ENCODE peak calls at places on chromosomes 1 and 21, in six cellular contexts. One of them, this sample, is unnamed.

GRCh38 chr1:117559985-117560384 is 45.9 kb upstream of the TENT5C start:
- DNase-seq in spleen: no peak
- DNase-seq in brain microvascular endothelial cell: no peak
- DNase-seq in prostate gland: no peak
- DNase-seq in Panc1: no peak
- DNase-seq in uterus: no peak
- DNase-seq in this sample: no peak

GRCh38 chr21:43827015-43827611 is 37.7 kb downstream of the RRP1 start:
- DNase-seq in brain microvascular endothelial cell: peak; percentile 78
- DNase-seq in spleen: peak; percentile 67
- DNase-seq in prostate gland: no peak
- DNase-seq in Panc1: no peak
- DNase-seq in uterus: no peak
- DNase-seq in this sample: no peak

GRCh38 chr1:32014937-32015363 is 1.3 kb downstream of the KHDRBS1 start:
- DNase-seq in uterus: no peak
- DNase-seq in prostate gland: no peak
- DNase-seq in Panc1: no peak
- DNase-seq in spleen: no peak
- DNase-seq in brain microvascular endothelial cell: no peak
- DNase-seq in this sample: no peak

GRCh38 chr1:54391450-54392071 is 14.6 kb downstream of the SSBP3 start:
- DNase-seq in Panc1: no peak
- DNase-seq in uterus: no peak
- DNase-seq in brain microvascular endothelial cell: no peak
- DNase-seq in prostate gland: no peak
- DNase-seq in spleen: no peak
- DNase-seq in this sample: no peak

GRCh38 chr1:185652348-185652747 is 81.8 kb upstream of the HMCN1 start:
- DNase-seq in prostate gland: no peak
- DNase-seq in brain microvascular endothelial cell: no peak
- DNase-seq in uterus: no peak
- DNase-seq in Panc1: no peak
- DNase-seq in spleen: no peak
- DNase-seq in this sample: no peak

GRCh38 chr1:59892836-59893811 is 33.4 kb downstream of the CYP2J2 start:
- DNase-seq in Panc1: no peak
- DNase-seq in prostate gland: no peak
- DNase-seq in brain microvascular endothelial cell: no peak
- DNase-seq in uterus: no peak
- DNase-seq in spleen: no peak
- DNase-seq in this sample: no peak

GRCh38 chr1:227451954-227452353 is 111.4 kb upstream of the ZNF678 start:
- DNase-seq in brain microvascular endothelial cell: no peak
- DNase-seq in uterus: no peak
- DNase-seq in Panc1: no peak
- DNase-seq in prostate gland: no peak
- DNase-seq in spleen: no peak
- DNase-seq in this sample: no peak

GRCh38 chr1:67639336-67639735 is 45.7 kb upstream of the GADD45A start:
- DNase-seq in uterus: no peak
- DNase-seq in spleen: no peak
- DNase-seq in Panc1: no peak
- DNase-seq in prostate gland: no peak
- DNase-seq in brain microvascular endothelial cell: no peak
- DNase-seq in this sample: no peak

GRCh38 chr1:113901171-113901570 is 3.4 kb downstream of the AP4B1 start:
- DNase-seq in uterus: no peak
- DNase-seq in Panc1: no peak
- DNase-seq in brain microvascular endothelial cell: no peak
- DNase-seq in spleen: no peak
- DNase-seq in prostate gland: no peak
- DNase-seq in this sample: no peak

GRCh38 chr1:38551908-38552307 is 307.7 kb downstream of the RRAGC start:
- DNase-seq in brain microvascular endothelial cell: no peak
- DNase-seq in uterus: no peak
- DNase-seq in spleen: no peak
- DNase-seq in prostate gland: no peak
- DNase-seq in Panc1: no peak
- DNase-seq in this sample: no peak

GRCh38 chr1:39654291-39654690 is 14.8 kb upstream of the HEYL start:
- DNase-seq in prostate gland: no peak
- DNase-seq in Panc1: no peak
- DNase-seq in brain microvascular endothelial cell: no peak
- DNase-seq in uterus: no peak
- DNase-seq in spleen: no peak
- DNase-seq in this sample: no peak

GRCh38 chr21:30616125-30616524 is at the start of gene KRTAP20-1:
- DNase-seq in brain microvascular endothelial cell: no peak
- DNase-seq in Panc1: no peak
- DNase-seq in uterus: no peak
- DNase-seq in prostate gland: no peak
- DNase-seq in spleen: no peak
- DNase-seq in this sample: no peak

GRCh38 chr1:224168859-224169380 is 14.1 kb upstream of the DEGS1 start:
- DNase-seq in prostate gland: no peak
- DNase-seq in Panc1: no peak
- DNase-seq in brain microvascular endothelial cell: peak; percentile 91
- DNase-seq in uterus: peak; percentile 31
- DNase-seq in spleen: no peak
- DNase-seq in this sample: no peak

GRCh38 chr1:14486401-14487110 is 111.9 kb upstream of the KAZN start:
- DNase-seq in spleen: no peak
- DNase-seq in Panc1: no peak
- DNase-seq in prostate gland: no peak
- DNase-seq in brain microvascular endothelial cell: peak; percentile 6
- DNase-seq in uterus: no peak
- DNase-seq in this sample: peak; percentile 59

GRCh38 chr1:54118704-54119103 is 34.1 kb downstream of the CDCP2 start:
- DNase-seq in Panc1: no peak
- DNase-seq in prostate gland: no peak
- DNase-seq in uterus: no peak
- DNase-seq in brain microvascular endothelial cell: peak; percentile 89
- DNase-seq in spleen: peak; percentile 37
- DNase-seq in this sample: no peak

GRCh38 chr1:115118086-115118485 is 28.8 kb upstream of the TSPAN2 start:
- DNase-seq in Panc1: no peak
- DNase-seq in prostate gland: no peak
- DNase-seq in brain microvascular endothelial cell: no peak
- DNase-seq in spleen: no peak
- DNase-seq in uterus: no peak
- DNase-seq in this sample: no peak

GRCh38 chr1:101247404-101248287 is 10.8 kb downstream of the S1PR1 start:
- DNase-seq in brain microvascular endothelial cell: no peak
- DNase-seq in Panc1: no peak
- DNase-seq in spleen: no peak
- DNase-seq in prostate gland: no peak
- DNase-seq in uterus: no peak
- DNase-seq in this sample: no peak

GRCh38 chr21:43585924-43586411 is 73.3 kb downstream of the HSF2BP start:
- DNase-seq in brain microvascular endothelial cell: peak; percentile 99
- DNase-seq in uterus: peak; percentile 81
- DNase-seq in Panc1: peak; percentile 88
- DNase-seq in spleen: no peak
- DNase-seq in prostate gland: peak; percentile 95
- DNase-seq in this sample: peak; percentile 48

GRCh38 chr1:87955038-87955437 is 626.4 kb downstream of the LMO4 start:
- DNase-seq in uterus: no peak
- DNase-seq in brain microvascular endothelial cell: no peak
- DNase-seq in Panc1: no peak
- DNase-seq in spleen: no peak
- DNase-seq in prostate gland: no peak
- DNase-seq in this sample: no peak

GRCh38 chr1:33515112-33515511 is 42.7 kb downstream of the ZSCAN20 start:
- DNase-seq in Panc1: no peak
- DNase-seq in uterus: no peak
- DNase-seq in spleen: no peak
- DNase-seq in brain microvascular endothelial cell: no peak
- DNase-seq in prostate gland: no peak
- DNase-seq in this sample: no peak

GRCh38 chr1:159930634-159931033 is 5.3 kb upstream of the TAGLN2 start:
- DNase-seq in spleen: peak; percentile 65
- DNase-seq in prostate gland: no peak
- DNase-seq in brain microvascular endothelial cell: no peak
- DNase-seq in uterus: no peak
- DNase-seq in Panc1: no peak
- DNase-seq in this sample: no peak

GRCh38 chr1:243273945-243274344 is 18.1 kb downstream of the SDCCAG8 start:
- DNase-seq in prostate gland: no peak
- DNase-seq in uterus: no peak
- DNase-seq in brain microvascular endothelial cell: no peak
- DNase-seq in Panc1: no peak
- DNase-seq in spleen: no peak
- DNase-seq in this sample: no peak

GRCh38 chr1:207393610-207394009 is 60.5 kb upstream of the CR2 start:
- DNase-seq in spleen: no peak
- DNase-seq in brain microvascular endothelial cell: peak; percentile 95
- DNase-seq in uterus: no peak
- DNase-seq in prostate gland: peak; percentile 8
- DNase-seq in Panc1: peak; percentile 27
- DNase-seq in this sample: no peak

GRCh38 chr1:197181982-197182381 is 35.5 kb upstream of the ASPM start:
- DNase-seq in prostate gland: no peak
- DNase-seq in spleen: no peak
- DNase-seq in brain microvascular endothelial cell: no peak
- DNase-seq in Panc1: no peak
- DNase-seq in uterus: no peak
- DNase-seq in this sample: no peak

GRCh38 chr1:191320062-191320461 is 838.2 kb upstream of the RGS18 start:
- DNase-seq in prostate gland: no peak
- DNase-seq in spleen: no peak
- DNase-seq in Panc1: no peak
- DNase-seq in uterus: no peak
- DNase-seq in brain microvascular endothelial cell: no peak
- DNase-seq in this sample: no peak

GRCh38 chr1:235450886-235451457 is 53.3 kb downstream of the B3GALNT2 start:
- DNase-seq in uterus: no peak
- DNase-seq in spleen: no peak
- DNase-seq in Panc1: no peak
- DNase-seq in prostate gland: no peak
- DNase-seq in brain microvascular endothelial cell: no peak
- DNase-seq in this sample: no peak
- H3K27ac ChIP-seq in uterus: no peak overlapping the region
- H3K27ac ChIP-seq in spleen: no peak overlapping the region
- H3K27ac ChIP-seq in Panc1: no peak overlapping the region
- H3K27ac ChIP-seq in prostate gland: no peak overlapping the region
- H3K27ac ChIP-seq in brain microvascular endothelial cell: no peak overlapping the region
- H3K27ac ChIP-seq in this sample: no peak overlapping the region

GRCh38 chr1:41416552-41417334 is 55.5 kb downstream of the FOXO6 start:
- DNase-seq in uterus: peak; percentile 61
- DNase-seq in Panc1: peak; percentile 61
- DNase-seq in brain microvascular endothelial cell: peak; percentile 51
- DNase-seq in spleen: peak; percentile 87
- DNase-seq in prostate gland: peak; percentile 44
- DNase-seq in this sample: peak; percentile 47

GRCh38 chr1:41417746-41418145 is 56.5 kb downstream of the FOXO6 start:
- DNase-seq in brain microvascular endothelial cell: no peak
- DNase-seq in uterus: no peak
- DNase-seq in prostate gland: no peak
- DNase-seq in Panc1: no peak
- DNase-seq in spleen: no peak
- DNase-seq in this sample: no peak

GRCh38 chr1:41418868-41419583 is 57.8 kb downstream of the FOXO6 start:
- DNase-seq in uterus: peak; percentile 68
- DNase-seq in spleen: peak; percentile 81
- DNase-seq in brain microvascular endothelial cell: peak; percentile 79
- DNase-seq in prostate gland: peak; percentile 91
- DNase-seq in Panc1: peak; percentile 53
- DNase-seq in this sample: no peak

GRCh38 chr1:41416081-41416480 is 54.8 kb downstream of the FOXO6 start:
- DNase-seq in Panc1: no peak
- DNase-seq in uterus: no peak
- DNase-seq in brain microvascular endothelial cell: no peak
- DNase-seq in prostate gland: no peak
- DNase-seq in spleen: no peak
- DNase-seq in this sample: no peak

DNA sequence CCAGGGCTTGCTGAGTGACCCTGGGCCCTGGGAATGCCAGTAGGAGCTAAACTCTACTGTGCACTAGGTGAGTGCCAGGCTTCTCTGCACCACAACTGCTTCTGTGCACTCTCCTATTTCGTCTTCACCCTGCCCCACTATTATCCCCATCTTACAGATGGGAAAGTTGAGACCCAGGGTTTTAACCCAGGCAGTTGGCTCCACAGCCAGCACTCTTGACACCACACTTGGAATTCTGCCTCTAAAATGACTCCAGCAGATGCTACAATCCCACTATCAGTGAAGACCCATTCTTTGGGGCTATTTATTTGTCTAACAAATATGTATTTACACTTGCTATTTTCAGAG is 56.1 kb downstream of the FOXO6 start:
- DNase-seq in prostate gland: no peak
- DNase-seq in Panc1: no peak
- DNase-seq in uterus: no peak
- DNase-seq in spleen: no peak
- DNase-seq in brain microvascular endothelial cell: no peak
- DNase-seq in this sample: no peak
- TF ChIP-seq CTCF in prostate gland: no peak
- TF ChIP-seq CTCF in Panc1: peak; percentile 33
- TF ChIP-seq CTCF in uterus: no peak
- TF ChIP-seq CTCF in spleen: peak; percentile 54
- TF ChIP-seq CTCF in brain microvascular endothelial cell: no peak
- TF ChIP-seq CTCF in this sample: no peak

DNA sequence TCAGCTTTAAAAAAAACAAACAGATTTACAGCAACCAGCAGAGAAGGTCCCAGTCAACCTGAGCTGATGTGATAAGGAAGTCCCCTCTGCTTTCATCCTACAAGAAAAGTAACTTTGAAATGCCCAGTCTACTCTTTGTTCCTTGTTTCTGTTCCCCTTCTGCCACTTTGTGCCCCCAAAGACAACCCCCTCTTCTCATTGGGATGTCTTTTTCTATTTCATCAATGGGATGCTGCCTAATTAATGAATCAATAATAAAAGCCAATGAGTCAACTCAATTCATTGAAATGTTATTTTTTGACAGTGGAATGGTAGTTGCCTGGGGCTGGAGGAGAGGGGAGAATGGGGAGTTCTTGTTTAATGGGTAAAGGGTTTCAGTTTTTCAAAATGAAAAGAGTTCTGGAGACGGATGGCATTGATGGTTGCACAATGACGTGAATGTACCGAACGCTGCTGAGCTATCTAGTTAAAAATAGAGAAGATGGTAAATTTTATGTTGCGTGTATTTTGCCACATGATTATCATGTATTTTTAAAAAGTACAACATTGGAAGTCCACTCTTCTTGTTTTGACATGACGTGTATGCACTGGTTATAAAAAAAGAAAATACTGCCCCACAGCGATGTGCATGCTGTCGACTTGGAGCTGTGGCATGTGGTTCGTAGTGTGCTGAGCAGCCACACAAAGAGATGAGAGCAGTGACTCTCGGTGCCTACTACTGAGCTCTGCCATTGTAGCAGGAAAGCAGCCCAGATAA is 22.4 kb upstream of the PADI2 start:
- DNase-seq in prostate gland: no peak
- DNase-seq in Panc1: no peak
- DNase-seq in uterus: no peak
- DNase-seq in brain microvascular endothelial cell: no peak
- DNase-seq in spleen: no peak
- DNase-seq in this sample: no peak
- H3K27ac ChIP-seq in prostate gland: no peak overlapping the region
- H3K27ac ChIP-seq in Panc1: peak overlapping the region; percentile 60
- H3K27ac ChIP-seq in uterus: no peak overlapping the region
- H3K27ac ChIP-seq in brain microvascular endothelial cell: no peak overlapping the region
- H3K27ac ChIP-seq in spleen: no peak overlapping the region
- H3K27ac ChIP-seq in this sample: no peak overlapping the region

GRCh38 chr1:230113605-230114241 is 46.7 kb downstream of the GALNT2 start:
- DNase-seq in uterus: no peak
- DNase-seq in brain microvascular endothelial cell: peak; percentile 95
- DNase-seq in prostate gland: no peak
- DNase-seq in spleen: no peak
- DNase-seq in Panc1: no peak
- DNase-seq in this sample: peak; percentile 40
- TF ChIP-seq CTCF in uterus: no peak
- TF ChIP-seq CTCF in brain microvascular endothelial cell: no peak
- TF ChIP-seq CTCF in prostate gland: no peak
- TF ChIP-seq CTCF in spleen: no peak
- TF ChIP-seq CTCF in Panc1: no peak
- TF ChIP-seq CTCF in this sample: no peak